ENCODE peak calls at places on chromosomes 5 and 9, in seven cellular contexts. M is NCI-H1092, F is HT-29, P is HT1080, Z is spleen, T is breast epithelium, V is HEK293T. X is an unnamed sample.

GRCh38 chr5:172443441-172444109 is 10.8 kb downstream of the SH3PXD2B start:
- DNase-seq in P (peak; percentile 90), T (peak; percentile 76), V (no peak), Z (peak; percentile 70), M (no peak), F (no peak), X (peak; percentile 90)

GRCh38 chr9:138062196-138062595 is 184.6 kb downstream of the CACNA1B start:
- DNase-seq in F (no peak), M (no peak), T (peak; percentile 40), V (no peak), Z (no peak), P (no peak), X (no peak)

GRCh38 chr5:55682071-55682470 is 30.1 kb downstream of the SLC38A9 start:
- DNase-seq in Z (no peak), T (no peak), F (no peak), M (no peak), V (no peak), P (no peak), X (no peak)

GRCh38 chr9:74379718-74380117 is 117.4 kb upstream of the RORB start:
- DNase-seq in P (peak; percentile 53), F (peak; percentile 75), T (no peak), V (peak; percentile 48), M (peak; percentile 39), Z (no peak), X (no peak)

GRCh38 chr5:534006-534742 is 9.9 kb upstream of the SLC9A3 start:
- DNase-seq in M (no peak), V (no peak), T (no peak), F (no peak), P (no peak), Z (peak; percentile 74), X (no peak)

GRCh38 chr9:93380410-93381060 is 71.0 kb upstream of the FAM120A start:
- DNase-seq in V (no peak), M (no peak), F (no peak), P (no peak), Z (no peak), T (no peak), X (no peak)

GRCh38 chr9:34734720-34735119 is 24.8 kb upstream of the CCL21 start:
- DNase-seq in F (no peak), T (no peak), V (no peak), P (no peak), Z (no peak), M (no peak), X (no peak)

GRCh38 chr5:128259530-128260145 is 176.1 kb downstream of the SLC12A2 start:
- DNase-seq in T (no peak), V (no peak), P (no peak), M (no peak), Z (no peak), F (no peak), X (no peak)

GRCh38 chr5:151079838-151080619 is 805 bp downstream of the TNIP1 start:
- DNase-seq in V (no peak), M (no peak), T (no peak), Z (peak; percentile 11), P (peak; percentile 85), F (peak; percentile 55), X (peak; percentile 35)

GRCh38 chr5:1594336-1595106 is 70.8 kb upstream of the LPCAT1 start:
- DNase-seq in T (peak; percentile 65), Z (peak; percentile 95), M (peak; percentile 39), V (peak; percentile 91), P (no peak), F (peak; percentile 12), X (peak; percentile 93)

GRCh38 chr5:56669534-56670483 is 145.5 kb upstream of the MAP3K1 start:
- DNase-seq in F (no peak), M (peak; percentile 72), V (no peak), P (no peak), T (peak; percentile 58), Z (peak; percentile 88), X (peak; percentile 1)

GRCh38 chr5:125412051-125412560 is 665.7 kb upstream of the ZNF608 start:
- DNase-seq in P (no peak), T (no peak), M (no peak), F (peak; percentile 67), Z (no peak), V (peak; percentile 10), X (peak; percentile 25)

GRCh38 chr5:50724-51499 is 41.1 kb upstream of the PLEKHG4B start:
- DNase-seq in F (no peak), T (no peak), P (no peak), M (no peak), V (no peak), Z (no peak), X (no peak)

GRCh38 chr5:78771260-78772240 is 123.0 kb upstream of the LHFPL2 start:
- DNase-seq in P (peak; percentile 7), V (no peak), F (peak; percentile 85), T (no peak), Z (peak; percentile 82), M (no peak), X (no peak)

GRCh38 chr9:92762196-92762595 is 2.4 kb downstream of the BICD2 start:
- DNase-seq in M (no peak), Z (peak; percentile 20), V (no peak), F (no peak), P (no peak), T (no peak), X (no peak)

GRCh38 chr5:15105799-15106393 is 234.3 kb upstream of the ANKH start:
- DNase-seq in Z (no peak), V (peak; percentile 61), P (peak; percentile 67), F (peak; percentile 87), M (no peak), T (no peak), X (peak; percentile 57)

GRCh38 chr5:124401247-124402143 is 344.9 kb downstream of the ZNF608 start:
- DNase-seq in F (no peak), V (no peak), P (no peak), Z (no peak), T (no peak), M (no peak), X (no peak)

GRCh38 chr5:168165221-168165965 is 126.1 kb upstream of the WWC1 start:
- DNase-seq in M (no peak), Z (no peak), P (no peak), V (no peak), F (no peak), T (no peak), X (peak; percentile 54)